ENCODE peak calls at places on chromosomes 7 and 10, in seven cellular contexts. C, P, I, O, T, Z and E are unnamed samples.

GRCh38 chr7:153088601-153089000 is 329.0 kb downstream of the ACTR3B start:
- DNase-seq in O (no peak), C (no peak), I (no peak), Z (no peak), T (no peak), P (no peak), E (no peak)

GRCh38 chr10:78868048-78868447 is 200.7 kb upstream of the ZMIZ1 start:
- DNase-seq in T (no peak), Z (no peak), C (no peak), O (no peak), P (no peak), I (no peak), E (no peak)

GRCh38 chr10:28737096-28737495 is 59.8 kb downstream of the BAMBI start:
- DNase-seq in I (no peak), P (no peak), T (no peak), Z (no peak), C (no peak), O (peak; percentile 10), E (no peak)

GRCh38 chr7:32890553-32891045 is 961 bp downstream of the KBTBD2 start:
- DNase-seq in I (peak; percentile 85), C (no peak), P (peak; percentile 36), O (peak; percentile 61), T (peak; percentile 52), Z (peak; percentile 62), E (peak; percentile 75)

GRCh38 chr7:39085590-39086049 is 107.9 kb downstream of the POU6F2 start:
- DNase-seq in C (no peak), O (no peak), I (peak; percentile 4), Z (no peak), T (no peak), P (no peak), E (no peak)

GRCh38 chr10:108629843-108630242 is 1293.5 kb downstream of the XPNPEP1 start:
- DNase-seq in O (no peak), Z (no peak), I (peak; percentile 32), P (no peak), T (no peak), C (no peak), E (no peak)

GRCh38 chr10:23344251-23344841 is at the start of gene C10orf67:
- DNase-seq in P (no peak), Z (no peak), C (no peak), O (peak; percentile 83), I (peak; percentile 52), T (no peak), E (peak; percentile 63)

GRCh38 chr10:102302611-102303010 is 57.3 kb downstream of the GBF1 start:
- DNase-seq in Z (no peak), I (no peak), T (no peak), P (peak; percentile 54), O (no peak), C (no peak), E (no peak)

GRCh38 chr7:5213286-5213645 is 23.2 kb downstream of the WIPI2 start:
- DNase-seq in C (no peak), O (no peak), Z (no peak), T (no peak), I (no peak), P (no peak), E (no peak)